ENCODE peak calls at places on chromosome 12, in four cellular contexts. D is midbrain; A is CD8-positive, alpha-beta memory T cell; Q is H9. W is an unnamed sample.

GRCh38 chr12:13095266-13095995 is 8.0 kb downstream of the GSG1 start:
- DNase-seq in D (no peak), A (no peak), Q (no peak), W (no peak)

GRCh38 chr12:46669720-46670119 is 156.1 kb downstream of the SLC38A4 start:
- DNase-seq in D (no peak), A (no peak), Q (peak), W (peak)

GRCh38 chr12:76623929-76624328 is 64.4 kb upstream of the OSBPL8 start:
- DNase-seq in D (no peak), A (no peak), Q (no peak), W (no peak)

GRCh38 chr12:131118366-131118765 is 164.7 kb downstream of the ADGRD1 start:
- DNase-seq in D (no peak), A (no peak), Q (peak), W (no peak)

GRCh38 chr12:123071401-123072304 is 79.2 kb downstream of the PITPNM2 start:
- DNase-seq in D (peak), A (no peak), Q (no peak), W (no peak)

GRCh38 chr12:96198970-96199369 is 4.8 kb downstream of the ELK3 start:
- DNase-seq in D (no peak), A (no peak), Q (no peak), W (no peak)

GRCh38 chr12:102483466-102483865 is 3.1 kb upstream of the IGF1 start:
- DNase-seq in D (no peak), A (no peak), Q (no peak), W (no peak)

GRCh38 chr12:9349888-9350885 is 142.0 kb upstream of the PZP start:
- DNase-seq in D (peak), A (no peak), Q (no peak), W (no peak)

GRCh38 chr12:6964605-6965025 is 5.8 kb downstream of the PHB2 start:
- DNase-seq in D (no peak), A (no peak), Q (no peak), W (no peak)

GRCh38 chr12:29768372-29768771 is 15.4 kb downstream of the TMTC1 start:
- DNase-seq in D (no peak), A (no peak), Q (no peak), W (no peak)

GRCh38 chr12:131432532-131433260 is 278.2 kb upstream of the SFSWAP start:
- DNase-seq in D (no peak), A (no peak), Q (no peak), W (no peak)

GRCh38 chr12:120678572-120678971 is 8.4 kb upstream of the MLEC start:
- DNase-seq in D (no peak), A (no peak), Q (no peak), W (no peak)

GRCh38 chr12:45183263-45183662 is 32.6 kb upstream of the ANO6 start:
- DNase-seq in D (peak), A (no peak), Q (no peak), W (no peak)

GRCh38 chr12:121793501-121793835 is at the start of gene RHOF:
- DNase-seq in D (no peak), A (no peak), Q (no peak), W (peak)

GRCh38 chr12:45944771-45945170 is 45.6 kb downstream of the SCAF11 start:
- DNase-seq in D (no peak), A (no peak), Q (no peak), W (no peak)

GRCh38 chr12:54588110-54588831 is at the start of gene PPP1R1A:
- DNase-seq in D (peak), A (no peak), Q (peak), W (peak)

GRCh38 chr12:55996715-55997534 is at the start of gene SUOX:
- DNase-seq in D (peak), A (no peak), Q (peak), W (peak)

GRCh38 chr12:21989819-21990412 is 48.7 kb upstream of the ABCC9 start:
- DNase-seq in D (no peak), A (no peak), Q (no peak), W (no peak)

GRCh38 chr12:99810718-99811593 is 163.4 kb downstream of the GARIN6 start:
- DNase-seq in D (peak), A (no peak), Q (no peak), W (no peak)

GRCh38 chr12:6192604-6193380 is 7.4 kb upstream of the CD9 start:
- DNase-seq in D (no peak), A (no peak), Q (no peak), W (no peak)

GRCh38 chr12:59194794-59195193 is 274.5 kb upstream of the LRIG3 start:
- DNase-seq in D (no peak), A (no peak), Q (peak), W (no peak)

GRCh38 chr12:53688134-53688533 is 12.3 kb upstream of the ATP5MC2 start:
- DNase-seq in D (no peak), A (no peak), Q (no peak), W (no peak)

GRCh38 chr12:104519190-104519857 is 62.6 kb downstream of the CHST11 start:
- DNase-seq in D (no peak), A (peak), Q (no peak), W (no peak)

GRCh38 chr12:109741286-109741969 is 27.8 kb downstream of the FAM222A start:
- DNase-seq in D (no peak), A (no peak), Q (peak), W (no peak)

GRCh38 chr12:3753549-3754284 is 808 bp upstream of the CRACR2A start:
- DNase-seq in D (peak), A (peak), Q (peak), W (no peak)

GRCh38 chr12:2479866-2480510 is 314.8 kb upstream of the FKBP4 start:
- DNase-seq in D (no peak), A (no peak), Q (no peak), W (no peak)

GRCh38 chr12:90253674-90254181 is 545.1 kb upstream of the ATP2B1 start:
- DNase-seq in D (peak), A (peak), Q (peak), W (peak)

GRCh38 chr12:133145981-133146380 is 15.6 kb downstream of the ZNF10 start:
- DNase-seq in D (no peak), A (no peak), Q (no peak), W (no peak)

GRCh38 chr12:106974525-106974924 is 12.4 kb downstream of the MTERF2 start:
- DNase-seq in D (no peak), A (no peak), Q (no peak), W (no peak)

GRCh38 chr12:111156304-111156703 is 212.6 kb downstream of the PHETA1 start:
- DNase-seq in D (no peak), A (no peak), Q (no peak), W (no peak)

GRCh38 chr12:89353188-89353822 is 1.0 kb upstream of the DUSP6 start:
- DNase-seq in D (peak), A (peak), Q (peak), W (peak)

GRCh38 chr12:108839011-108839889 is 18.1 kb downstream of the SSH1 start:
- DNase-seq in D (no peak), A (no peak), Q (no peak), W (no peak)

GRCh38 chr12:67237231-67237630 is 31.9 kb upstream of the CAND1 start:
- DNase-seq in D (no peak), A (no peak), Q (peak), W (no peak)

GRCh38 chr12:47651368-47652254 is 54.2 kb downstream of the RPAP3 start:
- DNase-seq in D (peak), A (peak), Q (peak), W (peak)

GRCh38 chr12:66665416-66665815 is 13.5 kb downstream of the GRIP1 start:
- DNase-seq in D (no peak), A (no peak), Q (no peak), W (no peak)

W was measured in iPS-NIHi11.